ENCODE peak calls at places on chromosomes 13 and 19, in nine cellular contexts. K is aorta; E is testis; R is CD8-positive, alpha-beta memory T cell; Z is CD8-positive, alpha-beta T cell; N is A549; M is cardiac fibroblast; P is cardiac muscle cell; D is heart right ventricle. A is an unnamed sample.
A peak's percentile ranks its signal among the peaks of the same experiment; 100 is the strongest.

GRCh38 chr19:54262066-54262465 is 5.0 kb upstream of the LILRB5 start:
- DNase-seq in R (no peak), E (no peak), K (peak; percentile 34), N (no peak), Z (no peak), P (no peak), M (no peak), D (no peak), A (no peak)

GRCh38 chr13:28411859-28412353 is 83.0 kb downstream of the FLT1 start:
- DNase-seq in M (no peak), R (no peak), D (no peak), Z (no peak), P (no peak), K (no peak), N (no peak), E (no peak), A (no peak)

GRCh38 chr13:99015606-99016520 is 38.0 kb upstream of the DOCK9 start:
- DNase-seq in E (no peak), M (no peak), R (no peak), D (no peak), P (no peak), N (no peak), Z (no peak), K (no peak), A (no peak)

GRCh38 chr19:34269968-34270621 is 15.7 kb downstream of the GARRE1 start:
- DNase-seq in E (no peak), Z (peak; percentile 42), K (peak; percentile 80), R (peak; percentile 52), D (peak; percentile 57), P (no peak), M (peak; percentile 90), N (peak; percentile 54), A (peak; percentile 80)

GRCh38 chr19:35856546-35857149 is at the start of gene KIRREL2:
- DNase-seq in M (no peak), Z (no peak), D (no peak), K (no peak), E (no peak), N (no peak), P (peak; percentile 45), R (no peak), A (no peak)

GRCh38 chr19:2469102-2469914 is 6.6 kb upstream of the GADD45B start:
- DNase-seq in Z (no peak), M (peak; percentile 97), K (peak; percentile 46), R (no peak), P (no peak), E (no peak), D (no peak), N (peak; percentile 88), A (no peak)

GRCh38 chr13:46035066-46035465 is 17.5 kb downstream of the ZC3H13 start:
- DNase-seq in R (no peak), K (no peak), D (no peak), E (no peak), N (no peak), M (no peak), Z (no peak), P (no peak), A (no peak)

GRCh38 chr13:111402441-111402840 is 82.0 kb downstream of the TEX29 start:
- DNase-seq in Z (no peak), M (no peak), N (no peak), R (no peak), E (no peak), D (no peak), P (no peak), K (no peak), A (no peak)

GRCh38 chr13:109787135-109787954 is 962 bp upstream of the IRS2 start:
- DNase-seq in M (peak; percentile 52), K (no peak), R (no peak), P (peak; percentile 77), Z (no peak), N (no peak), E (peak; percentile 43), D (peak; percentile 45), A (peak; percentile 43)

GRCh38 chr13:23619073-23619855 is 49.1 kb downstream of the TNFRSF19 start:
- DNase-seq in R (no peak), N (no peak), D (no peak), K (no peak), Z (no peak), P (no peak), E (no peak), M (peak; percentile 52), A (no peak)

GRCh38 chr19:42850981-42851717 is 28.4 kb downstream of the PSG1 start:
- DNase-seq in R (no peak), M (peak; percentile 99), D (peak; percentile 12), N (peak; percentile 92), E (no peak), P (no peak), K (peak; percentile 67), Z (no peak), A (peak; percentile 59)

GRCh38 chr13:24627090-24627714 is 53.0 kb upstream of the ATP12A start:
- DNase-seq in P (peak; percentile 79), N (peak; percentile 10), E (peak; percentile 65), R (no peak), D (no peak), K (no peak), M (no peak), Z (no peak), A (no peak)

GRCh38 chr19:3019211-3019854 is 9.7 kb downstream of the TLE2 start:
- DNase-seq in D (no peak), Z (no peak), P (no peak), K (no peak), M (no peak), R (no peak), E (no peak), N (no peak), A (no peak)

GRCh38 chr19:39151209-39151608 is 25.6 kb downstream of the PAK4 start:
- DNase-seq in E (no peak), P (no peak), Z (no peak), N (no peak), M (no peak), R (no peak), D (no peak), K (no peak), A (no peak)

GRCh38 chr13:65787087-65787486 is 1443.0 kb downstream of the PCDH9 start:
- DNase-seq in M (peak; percentile 42), K (no peak), N (no peak), D (no peak), Z (no peak), P (no peak), R (no peak), E (no peak), A (no peak)

GRCh38 chr13:65784088-65784816 is 1445.9 kb downstream of the PCDH9 start:
- DNase-seq in N (no peak), M (no peak), D (peak; percentile 4), K (no peak), P (no peak), Z (no peak), E (no peak), R (no peak), A (peak; percentile 50)

GRCh38 chr13:65783383-65783782 is 1446.8 kb downstream of the PCDH9 start:
- DNase-seq in M (no peak), P (no peak), R (no peak), D (no peak), E (no peak), Z (no peak), N (no peak), K (no peak), A (no peak)
- H3K4me3 ChIP-seq in M (no peak overlapping the region), P (no peak overlapping the region), R (no peak overlapping the region), D (no peak overlapping the region), E (no peak overlapping the region), Z (no peak overlapping the region), N (no peak overlapping the region), K (no peak overlapping the region), A (no peak overlapping the region)

DNA sequence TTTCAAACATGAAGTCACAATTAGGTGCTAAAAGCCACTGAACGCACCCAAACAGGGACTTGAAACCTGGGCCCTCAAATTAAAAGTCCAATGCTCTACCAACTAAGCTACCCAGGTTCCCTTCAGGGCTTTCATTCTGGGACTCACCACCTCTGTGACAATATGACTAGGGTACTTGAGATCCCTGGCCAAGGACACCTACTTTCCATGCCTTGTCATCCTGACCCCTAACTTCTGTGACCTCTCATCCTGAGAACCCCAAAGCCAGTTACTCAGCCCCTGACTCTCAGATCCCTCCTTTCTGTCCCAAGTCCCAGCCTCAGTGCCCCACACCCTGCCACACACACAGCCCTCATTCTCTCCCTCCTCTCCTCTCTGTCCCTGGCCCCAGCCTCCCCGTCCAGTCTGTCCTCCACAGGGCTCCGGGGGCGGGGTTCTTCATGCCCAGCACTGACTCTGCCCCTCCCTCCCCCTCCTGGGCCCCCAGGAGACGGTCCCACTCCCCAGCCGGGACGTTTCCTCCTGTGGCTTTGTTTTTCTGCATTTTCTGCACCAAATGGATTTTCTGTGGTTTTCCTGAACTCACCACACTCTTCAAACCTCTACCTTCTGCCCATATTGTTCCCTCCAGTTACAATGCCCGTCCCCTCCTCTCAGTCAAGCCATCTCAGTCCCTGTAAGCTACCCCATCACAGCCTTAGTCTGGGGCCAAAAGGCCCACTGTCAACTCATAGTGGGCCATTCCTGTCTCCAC is 7.0 kb downstream of the RCN3 start:
- DNase-seq in M (no peak), D (no peak), E (no peak), R (no peak), N (no peak), Z (no peak), K (no peak), P (no peak), A (no peak)
- H3K4me3 ChIP-seq in M (no peak overlapping the region), D (peak overlapping the region; percentile 61), E (peak overlapping the region; percentile 51), R (peak overlapping the region; percentile 64), N (peak overlapping the region; percentile 58), Z (peak overlapping the region; percentile 78), K (no peak overlapping the region), P (peak overlapping the region; percentile 36), A (peak overlapping the region; percentile 60)

GRCh38 chr13:35700661-35701060 is 224.2 kb upstream of the MAB21L1 start:
- DNase-seq in N (no peak), P (no peak), E (no peak), M (peak; percentile 44), D (no peak), K (no peak), Z (no peak), R (no peak), A (no peak)

GRCh38 chr13:35702316-35702715 is 225.8 kb upstream of the MAB21L1 start:
- DNase-seq in D (no peak), M (no peak), Z (no peak), E (no peak), P (no peak), R (no peak), N (no peak), K (no peak), A (no peak)

GRCh38 chr13:35699805-35700204 is 223.3 kb upstream of the MAB21L1 start:
- DNase-seq in P (no peak), M (peak; percentile 37), E (peak; percentile 61), K (no peak), N (no peak), R (no peak), Z (no peak), D (no peak), A (no peak)

GRCh38 chr13:35697281-35697680 is 220.8 kb upstream of the MAB21L1 start:
- DNase-seq in Z (no peak), D (no peak), E (no peak), M (no peak), R (no peak), P (no peak), K (no peak), N (no peak), A (no peak)

GRCh38 chr13:35699181-35699580 is 222.7 kb upstream of the MAB21L1 start:
- DNase-seq in N (no peak), K (no peak), D (no peak), Z (no peak), M (peak; percentile 67), E (no peak), P (no peak), R (no peak), A (no peak)
- H3K4me3 ChIP-seq in N (no peak overlapping the region), K (no peak overlapping the region), D (no peak overlapping the region), Z (no peak overlapping the region), M (no peak overlapping the region), E (no peak overlapping the region), P (no peak overlapping the region), R (no peak overlapping the region), A (no peak overlapping the region)

GRCh38 chr19:47511681-47512080 is 3.2 kb downstream of the NAPA start:
- DNase-seq in D (no peak), N (no peak), R (no peak), K (no peak), E (no peak), P (no peak), M (peak; percentile 52), Z (no peak), A (peak; percentile 56)
- H3K4me3 ChIP-seq in D (peak overlapping the region; percentile 95), N (no peak overlapping the region), R (no peak overlapping the region), K (no peak overlapping the region), E (no peak overlapping the region), P (no peak overlapping the region), M (no peak overlapping the region), Z (no peak overlapping the region), A (no peak overlapping the region)